ENCODE peak calls at places on chromosome 15, in six cellular contexts. One of them, this sample, is unnamed.

GRCh38 chr15:66701422-66702034 is 508 bp upstream of the SMAD6 start:
- DNase-seq in body of pancreas: peak; percentile 45
- DNase-seq in NCI-H2171 treated with DMSO at 0.1 percent for 48 hours: peak; percentile 66
- DNase-seq in T-helper 9 cell: peak; percentile 9
- DNase-seq in HS-27A: peak; percentile 66
- DNase-seq in ELR: no peak
- DNase-seq in this sample: no peak

GRCh38 chr15:50828610-50829206 is 63.2 kb upstream of the SPPL2A start:
- DNase-seq in NCI-H2171 treated with DMSO at 0.1 percent for 48 hours: peak; percentile 23
- DNase-seq in ELR: peak; percentile 80
- DNase-seq in T-helper 9 cell: no peak
- DNase-seq in HS-27A: peak; percentile 53
- DNase-seq in body of pancreas: no peak
- DNase-seq in this sample: peak; percentile 77

GRCh38 chr15:34584996-34585395 is 1.5 kb upstream of the GOLGA8B start:
- DNase-seq in HS-27A: no peak
- DNase-seq in NCI-H2171 treated with DMSO at 0.1 percent for 48 hours: no peak
- DNase-seq in ELR: no peak
- DNase-seq in body of pancreas: no peak
- DNase-seq in T-helper 9 cell: no peak
- DNase-seq in this sample: no peak

GRCh38 chr15:75043509-75044257 is 20.3 kb downstream of the PPCDC start:
- DNase-seq in ELR: peak; percentile 97
- DNase-seq in T-helper 9 cell: no peak
- DNase-seq in body of pancreas: peak; percentile 97
- DNase-seq in NCI-H2171 treated with DMSO at 0.1 percent for 48 hours: no peak
- DNase-seq in HS-27A: peak; percentile 96
- DNase-seq in this sample: no peak

GRCh38 chr15:100712226-100712625 is 109.8 kb downstream of the ASB7 start:
- DNase-seq in NCI-H2171 treated with DMSO at 0.1 percent for 48 hours: no peak
- DNase-seq in T-helper 9 cell: no peak
- DNase-seq in body of pancreas: peak; percentile 32
- DNase-seq in HS-27A: no peak
- DNase-seq in ELR: no peak
- DNase-seq in this sample: no peak

GRCh38 chr15:58486062-58486461 is 54.3 kb downstream of the LIPC start:
- DNase-seq in T-helper 9 cell: no peak
- DNase-seq in NCI-H2171 treated with DMSO at 0.1 percent for 48 hours: no peak
- DNase-seq in ELR: no peak
- DNase-seq in body of pancreas: no peak
- DNase-seq in HS-27A: no peak
- DNase-seq in this sample: no peak

GRCh38 chr15:56052389-56053045 is 59.1 kb upstream of the NEDD4 start:
- DNase-seq in ELR: peak; percentile 75
- DNase-seq in HS-27A: no peak
- DNase-seq in NCI-H2171 treated with DMSO at 0.1 percent for 48 hours: peak; percentile 68
- DNase-seq in body of pancreas: peak; percentile 35
- DNase-seq in T-helper 9 cell: no peak
- DNase-seq in this sample: peak; percentile 38

GRCh38 chr15:89486726-89487050 is 9.7 kb downstream of the RHCG start:
- DNase-seq in ELR: no peak
- DNase-seq in NCI-H2171 treated with DMSO at 0.1 percent for 48 hours: no peak
- DNase-seq in body of pancreas: no peak
- DNase-seq in T-helper 9 cell: no peak
- DNase-seq in HS-27A: no peak
- DNase-seq in this sample: no peak

GRCh38 chr15:66917904-66918448 is 147.4 kb upstream of the SMAD3 start:
- DNase-seq in NCI-H2171 treated with DMSO at 0.1 percent for 48 hours: no peak
- DNase-seq in HS-27A: no peak
- DNase-seq in body of pancreas: no peak
- DNase-seq in ELR: no peak
- DNase-seq in T-helper 9 cell: no peak
- DNase-seq in this sample: no peak

GRCh38 chr15:68057089-68057488 is 3.0 kb downstream of the PIAS1 start:
- DNase-seq in ELR: no peak
- DNase-seq in HS-27A: no peak
- DNase-seq in NCI-H2171 treated with DMSO at 0.1 percent for 48 hours: no peak
- DNase-seq in T-helper 9 cell: no peak
- DNase-seq in body of pancreas: no peak
- DNase-seq in this sample: no peak

GRCh38 chr15:33720952-33721351 is 247.3 kb upstream of the CHRM5 start:
- DNase-seq in NCI-H2171 treated with DMSO at 0.1 percent for 48 hours: no peak
- DNase-seq in T-helper 9 cell: no peak
- DNase-seq in body of pancreas: no peak
- DNase-seq in HS-27A: no peak
- DNase-seq in ELR: peak; percentile 91
- DNase-seq in this sample: no peak

GRCh38 chr15:80925597-80926059 is 64.0 kb downstream of the MESD start:
- DNase-seq in NCI-H2171 treated with DMSO at 0.1 percent for 48 hours: no peak
- DNase-seq in HS-27A: no peak
- DNase-seq in body of pancreas: no peak
- DNase-seq in T-helper 9 cell: no peak
- DNase-seq in ELR: no peak
- DNase-seq in this sample: no peak

GRCh38 chr15:27019687-27020086 is 48.7 kb downstream of the GABRG3 start:
- DNase-seq in NCI-H2171 treated with DMSO at 0.1 percent for 48 hours: no peak
- DNase-seq in body of pancreas: no peak
- DNase-seq in HS-27A: no peak
- DNase-seq in T-helper 9 cell: no peak
- DNase-seq in ELR: no peak
- DNase-seq in this sample: no peak

GRCh38 chr15:95940431-95940985 is 390.0 kb upstream of the NR2F2 start:
- DNase-seq in ELR: no peak
- DNase-seq in NCI-H2171 treated with DMSO at 0.1 percent for 48 hours: no peak
- DNase-seq in body of pancreas: no peak
- DNase-seq in HS-27A: no peak
- DNase-seq in T-helper 9 cell: no peak
- DNase-seq in this sample: no peak

GRCh38 chr15:68479406-68479805 is 47.4 kb upstream of the ITGA11 start:
- DNase-seq in T-helper 9 cell: no peak
- DNase-seq in ELR: no peak
- DNase-seq in NCI-H2171 treated with DMSO at 0.1 percent for 48 hours: no peak
- DNase-seq in body of pancreas: no peak
- DNase-seq in HS-27A: peak; percentile 45
- DNase-seq in this sample: no peak

This sample was measured in HS-5.